ENCODE peak calls at places on chromosomes 4 and X, in eight cellular contexts. R is neural progenitor cell, C is OCI-LY7, Y is IMR-90, E is K562, H is hepatocyte, N is MM.1S, M is SJSA1. J is an unnamed sample. For H3K9me3, the result is how much of the 10 kb centered on the place peaks cover.

GRCh38 chr4:5435823-5436222 is 272.5 kb downstream of the EVC2 start:
- DNase-seq in R (no peak), C (no peak), Y (no peak), E (no peak), H (no peak), N (no peak), M (no peak), J (no peak)

GRCh38 chr4:105306158-105306781 is 159.6 kb downstream of the TET2 start:
- DNase-seq in R (no peak), C (no peak), Y (no peak), E (no peak), H (no peak), N (peak), M (no peak), J (no peak)

GRCh38 chrX:140572724-140573123 is 67.9 kb upstream of the SOX3 start:
- DNase-seq in R (peak), C (peak), Y (peak), E (peak), H (peak), N (peak), M (no peak), J (peak)

GRCh38 chr4:88597970-88598369 is 5.7 kb downstream of the HERC3 start:
- DNase-seq in R (peak), C (no peak), Y (no peak), E (no peak), H (no peak), N (no peak), M (no peak), J (no peak)

GRCh38 chr4:88189881-88190585 is 31.6 kb upstream of the ABCG2 start:
- DNase-seq in R (no peak), C (no peak), Y (no peak), E (no peak), H (no peak), N (no peak), M (no peak), J (no peak)

GRCh38 chr4:94523033-94523590 is 71.4 kb downstream of the PDLIM5 start:
- DNase-seq in R (no peak), C (no peak), Y (no peak), E (no peak), H (no peak), N (no peak), M (no peak), J (no peak)

GRCh38 chr4:6050551-6050950 is 32.3 kb upstream of the C4orf50 start:
- DNase-seq in R (no peak), C (no peak), Y (no peak), E (no peak), H (no peak), N (no peak), M (no peak), J (no peak)

GRCh38 chr4:54063737-54064316 is 578 bp downstream of the CHIC2 start:
- DNase-seq in R (peak), C (peak), Y (no peak), E (peak), H (peak), N (peak), M (peak), J (no peak)

GRCh38 chr4:27881705-27882104 is 1021.1 kb downstream of the STIM2 start:
- DNase-seq in R (no peak), C (no peak), Y (no peak), E (no peak), H (no peak), N (no peak), M (no peak), J (no peak)

GRCh38 chr4:170875868-170876267 is 786.1 kb upstream of the AADAT start:
- DNase-seq in R (peak), C (no peak), Y (no peak), E (no peak), H (peak), N (no peak), M (no peak), J (no peak)

GRCh38 chrX:138691186-138691585 is 20.3 kb downstream of the FGF13 start:
- DNase-seq in R (no peak), C (no peak), Y (no peak), E (no peak), H (no peak), N (no peak), M (no peak), J (no peak)

GRCh38 chrX:45788941-45789348 is 588.3 kb upstream of the DIPK2B start:
- DNase-seq in R (no peak), C (no peak), Y (peak), E (no peak), H (no peak), N (no peak), M (peak), J (no peak)

GRCh38 chr4:23084559-23085248 is 392.0 kb downstream of the GBA3 start:
- DNase-seq in R (peak), C (no peak), Y (no peak), E (no peak), H (no peak), N (no peak), M (peak), J (no peak)

GRCh38 chr4:33160126-33160525 is 2440.0 kb downstream of the PCDH7 start:
- DNase-seq in R (peak), C (peak), Y (peak), E (peak), H (peak), N (peak), M (no peak), J (peak)

GRCh38 chr4:151458148-151458547 is 49.2 kb downstream of the FHIP1A start:
- DNase-seq in R (no peak), C (no peak), Y (no peak), E (no peak), H (no peak), N (no peak), M (no peak), J (no peak)

GRCh38 chr4:71133491-71133890 is 140.0 kb downstream of the DCK start:
- DNase-seq in R (no peak), C (no peak), Y (peak), E (no peak), H (no peak), N (no peak), M (no peak), J (no peak)

GRCh38 chr4:21869978-21870745 is 78.4 kb downstream of the KCNIP4 start:
- DNase-seq in R (no peak), C (no peak), Y (no peak), E (no peak), H (no peak), N (no peak), M (no peak), J (no peak)

GRCh38 chrX:151896734-151897474 is 15.8 kb upstream of the MAGEA4 start:
- DNase-seq in R (no peak), C (no peak), Y (peak), E (peak), H (no peak), N (no peak), M (no peak), J (no peak)
- H3K9me3 ChIP-seq in R (under half), C (under half), Y (under half), E (under half), H (under half), N (under half), M (under half), J (under half)

GRCh38 chr4:123546123-123546654 is 149.6 kb downstream of the SPRY1 start:
- DNase-seq in R (no peak), C (no peak), Y (no peak), E (no peak), H (peak), N (no peak), M (no peak), J (no peak)

GRCh38 chr4:123546661-123547060 is 150.1 kb downstream of the SPRY1 start:
- DNase-seq in R (no peak), C (no peak), Y (no peak), E (no peak), H (peak), N (no peak), M (no peak), J (no peak)

GRCh38 chr4:123547818-123548200 is 151.2 kb downstream of the SPRY1 start:
- DNase-seq in R (no peak), C (no peak), Y (no peak), E (no peak), H (no peak), N (no peak), M (no peak), J (no peak)

GRCh38 chr4:123545569-123546122 is 149.1 kb downstream of the SPRY1 start:
- DNase-seq in R (no peak), C (no peak), Y (no peak), E (no peak), H (no peak), N (no peak), M (no peak), J (no peak)

DNA sequence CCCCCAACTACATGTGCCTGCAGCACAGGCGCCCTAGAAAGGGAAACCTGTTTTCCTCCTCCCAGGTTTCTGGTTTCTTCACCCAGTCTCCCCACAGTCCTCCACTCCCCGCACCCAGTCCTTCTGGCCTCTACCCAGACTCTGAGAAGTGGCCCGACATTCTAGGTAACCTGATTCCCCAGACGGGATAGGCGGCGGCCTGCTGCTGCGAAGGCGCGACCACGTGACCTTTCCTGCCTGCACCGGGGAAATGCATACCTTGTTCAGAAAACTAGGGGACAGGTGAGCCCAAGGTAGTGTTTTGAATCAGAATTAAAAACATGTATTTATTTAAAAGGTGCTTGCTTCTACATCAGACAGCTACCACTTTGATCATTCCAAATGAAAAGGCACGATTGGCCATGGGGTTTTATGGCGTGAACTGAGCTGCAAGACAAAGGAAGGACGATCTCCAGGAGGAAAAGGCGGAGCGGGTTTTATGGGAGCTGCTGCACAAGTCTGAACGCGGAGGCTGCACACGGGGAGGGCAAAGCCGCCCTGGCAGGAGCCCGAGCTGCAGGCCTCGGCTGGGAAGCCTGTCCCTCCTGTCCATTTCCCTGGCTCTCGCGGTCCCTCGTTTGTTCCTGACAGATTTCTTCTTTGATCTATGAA is 150.7 kb downstream of the SPRY1 start:
- DNase-seq in R (peak), C (no peak), Y (no peak), E (peak), H (peak), N (no peak), M (no peak), J (peak)
- H3K4me3 ChIP-seq in R (peak), C (no peak), Y (no peak), E (no peak), H (no peak), N (no peak), M (no peak), J (no peak)

GRCh38 chr4:159698336-159698735 is 595.5 kb downstream of the RAPGEF2 start:
- DNase-seq in R (no peak), C (no peak), Y (no peak), E (no peak), H (no peak), N (no peak), M (no peak), J (no peak)
- H3K9me3 ChIP-seq in R (under half), C (under half), Y (under half), E (under half), H (under half), N (under half), M (under half), J (under half)

GRCh38 chrX:38561951-38562719 is 793 bp downstream of the TSPAN7 start:
- DNase-seq in R (peak), C (no peak), Y (no peak), E (no peak), H (peak), N (no peak), M (no peak), J (no peak)
- H3K4me3 ChIP-seq in R (peak), C (no peak), Y (no peak), E (no peak), H (peak), N (peak), M (no peak), J (peak)

GRCh38 chrX:154309041-154309775 is 13.6 kb downstream of the TKTL1 start:
- DNase-seq in R (no peak), C (no peak), Y (no peak), E (no peak), H (no peak), N (no peak), M (no peak), J (no peak)

GRCh38 chrX:154307207-154307606 is 11.6 kb downstream of the TKTL1 start:
- DNase-seq in R (no peak), C (no peak), Y (no peak), E (no peak), H (no peak), N (no peak), M (no peak), J (no peak)

GRCh38 chrX:154305481-154306205 is 10.0 kb downstream of the TKTL1 start:
- DNase-seq in R (no peak), C (no peak), Y (no peak), E (no peak), H (no peak), N (no peak), M (no peak), J (no peak)

GRCh38 chrX:154310991-154311541 is 15.5 kb downstream of the TKTL1 start:
- DNase-seq in R (no peak), C (no peak), Y (peak), E (peak), H (peak), N (no peak), M (no peak), J (no peak)

DNA sequence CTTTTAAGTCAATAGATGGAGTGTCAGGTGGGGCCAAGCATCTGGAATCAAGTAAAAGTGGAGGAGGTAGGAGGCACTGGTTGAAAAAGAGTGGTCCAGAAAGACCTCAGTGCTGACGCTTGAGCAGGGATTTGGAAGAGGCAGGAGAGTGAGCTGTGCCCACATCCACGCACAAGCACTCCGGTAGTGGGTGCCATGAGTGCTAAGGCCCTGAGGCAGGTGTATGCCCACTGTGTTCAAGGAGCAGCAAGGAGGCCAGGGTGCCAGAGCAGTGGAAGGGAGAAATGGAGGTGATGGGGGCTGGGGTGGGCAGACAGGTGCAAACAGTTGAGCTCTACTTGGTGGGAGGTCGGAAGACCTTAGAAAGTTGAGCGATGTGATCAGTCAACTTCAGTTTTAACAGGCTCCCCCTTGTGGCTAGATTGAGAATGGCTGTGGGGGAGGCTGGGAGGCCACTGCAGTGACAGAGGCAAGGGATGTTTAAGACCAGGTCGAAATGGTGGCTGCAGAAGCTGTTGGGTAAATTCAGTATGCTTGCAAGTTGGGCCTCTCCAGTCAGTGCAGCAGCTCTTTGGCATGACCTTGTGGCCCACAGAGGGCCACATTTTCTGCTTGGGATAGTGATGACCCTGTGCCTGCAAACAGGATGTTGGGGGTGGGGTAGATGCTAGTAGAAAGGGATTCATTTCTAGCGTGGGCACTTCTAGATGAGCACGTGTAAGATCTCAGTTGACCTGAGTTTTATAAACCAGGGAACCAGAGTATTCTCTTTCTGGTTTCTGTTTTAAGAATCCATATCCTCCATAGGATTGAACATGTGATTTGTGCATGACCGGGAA is 12.7 kb downstream of the TKTL1 start:
- DNase-seq in R (peak), C (peak), Y (peak), E (peak), H (peak), N (peak), M (peak), J (peak)
- H3K9me3 ChIP-seq in R (under half), C (under half), Y (under half), E (under half), H (under half), N (under half), M (under half), J (under half)

GRCh38 chr4:138494931-138495330 is 252.8 kb upstream of the SLC7A11 start:
- DNase-seq in R (peak), C (no peak), Y (peak), E (peak), H (no peak), N (no peak), M (peak), J (peak)

GRCh38 chr4:138488527-138488926 is 246.4 kb upstream of the SLC7A11 start:
- DNase-seq in R (no peak), C (no peak), Y (no peak), E (peak), H (no peak), N (no peak), M (no peak), J (no peak)

GRCh38 chr4:138487217-138487616 is 245.1 kb upstream of the SLC7A11 start:
- DNase-seq in R (no peak), C (no peak), Y (no peak), E (no peak), H (no peak), N (no peak), M (no peak), J (no peak)

GRCh38 chr4:138492178-138492577 is 250.0 kb upstream of the SLC7A11 start:
- DNase-seq in R (no peak), C (no peak), Y (no peak), E (no peak), H (no peak), N (no peak), M (no peak), J (no peak)
- H3K4me3 ChIP-seq in R (no peak), C (no peak), Y (no peak), E (no peak), H (no peak), N (no peak), M (no peak), J (no peak)

GRCh38 chr4:184371390-184371787 is 103.0 kb downstream of the IRF2 start:
- DNase-seq in R (no peak), C (no peak), Y (no peak), E (no peak), H (no peak), N (no peak), M (no peak), J (no peak)

GRCh38 chr4:184374006-184374405 is 100.3 kb downstream of the IRF2 start:
- DNase-seq in R (no peak), C (no peak), Y (no peak), E (no peak), H (no peak), N (no peak), M (no peak), J (no peak)

GRCh38 chr4:184376136-184376838 is 98.1 kb downstream of the IRF2 start:
- DNase-seq in R (no peak), C (no peak), Y (no peak), E (no peak), H (no peak), N (no peak), M (no peak), J (no peak)

GRCh38 chr4:184376923-184377322 is 97.4 kb downstream of the IRF2 start:
- DNase-seq in R (no peak), C (no peak), Y (no peak), E (no peak), H (no peak), N (no peak), M (no peak), J (no peak)

GRCh38 chr4:184375027-184375426 is 99.3 kb downstream of the IRF2 start:
- DNase-seq in R (no peak), C (no peak), Y (peak), E (no peak), H (no peak), N (no peak), M (no peak), J (no peak)
- H3K9me3 ChIP-seq in R (under half), C (under half), Y (under half), E (under half), H (under half), N (under half), M (under half), J (under half)

GRCh38 chrX:132612990-132613564 is 124.2 kb upstream of the MBNL3 start:
- DNase-seq in R (peak), C (peak), Y (peak), E (peak), H (peak), N (peak), M (no peak), J (no peak)
- H3K4me3 ChIP-seq in R (no peak), C (no peak), Y (no peak), E (no peak), H (no peak), N (no peak), M (no peak), J (no peak)

GRCh38 chrX:82141942-82142341 is 940.0 kb downstream of the SH3BGRL start:
- DNase-seq in R (no peak), C (no peak), Y (no peak), E (no peak), H (no peak), N (peak), M (no peak), J (no peak)
- H3K9me3 ChIP-seq in R (under half), C (under half), Y (under half), E (under half), H (under half), N (under half), M (under half), J (under half)

GRCh38 chr4:37453361-37454262 is 209.1 kb downstream of the NWD2 start:
- DNase-seq in R (peak), C (no peak), Y (no peak), E (peak), H (peak), N (peak), M (no peak), J (peak)
- H3K4me3 ChIP-seq in R (peak), C (no peak), Y (peak), E (no peak), H (peak), N (peak), M (no peak), J (peak)